ENCODE peak calls at places on chromosomes 7 and 10, in five cellular contexts. One of them, this sample, is unnamed.

GRCh38 chr7:138154646-138155045 is 78.4 kb downstream of the AKR1D1 start:
- DNase-seq in HCT116: no peak
- DNase-seq in K562: no peak
- DNase-seq in H1: no peak
- DNase-seq in HepG2: no peak
- DNase-seq in this sample: no peak

GRCh38 chr10:82288461-82288881 is 413.5 kb downstream of the NRG3 start:
- DNase-seq in HCT116: no peak
- DNase-seq in K562: no peak
- DNase-seq in H1: no peak
- DNase-seq in HepG2: no peak
- DNase-seq in this sample: no peak

GRCh38 chr10:106567629-106568028 is 596.9 kb downstream of the SORCS1 start:
- DNase-seq in HCT116: no peak
- DNase-seq in K562: no peak
- DNase-seq in H1: no peak
- DNase-seq in HepG2: no peak
- DNase-seq in this sample: no peak

GRCh38 chr10:99782447-99783286 is at the start of gene ABCC2:
- DNase-seq in HCT116: no peak
- DNase-seq in K562: no peak
- DNase-seq in H1: no peak
- DNase-seq in HepG2: peak; percentile 99
- DNase-seq in this sample: no peak

GRCh38 chr10:77372400-77372799 is 265.2 kb downstream of the KCNMA1 start:
- DNase-seq in HCT116: no peak
- DNase-seq in K562: no peak
- DNase-seq in H1: no peak
- DNase-seq in HepG2: no peak
- DNase-seq in this sample: no peak

GRCh38 chr7:47227762-47228177 is 354.1 kb downstream of the TNS3 start:
- DNase-seq in HCT116: peak; percentile 39
- DNase-seq in K562: peak; percentile 82
- DNase-seq in H1: no peak
- DNase-seq in HepG2: no peak
- DNase-seq in this sample: no peak

GRCh38 chr7:134926396-134926795 is 59.9 kb upstream of the AGBL3 start:
- DNase-seq in HCT116: no peak
- DNase-seq in K562: no peak
- DNase-seq in H1: no peak
- DNase-seq in HepG2: no peak
- DNase-seq in this sample: no peak

GRCh38 chr7:117072620-117073118 is 119.4 kb downstream of the ST7 start:
- DNase-seq in HCT116: no peak
- DNase-seq in K562: no peak
- DNase-seq in H1: no peak
- DNase-seq in HepG2: no peak
- DNase-seq in this sample: no peak

GRCh38 chr7:55369427-55369826 is 4.3 kb downstream of the LANCL2 start:
- DNase-seq in HCT116: no peak
- DNase-seq in K562: no peak
- DNase-seq in H1: no peak
- DNase-seq in HepG2: no peak
- DNase-seq in this sample: no peak

GRCh38 chr10:121148901-121149300 is 297.7 kb downstream of the WDR11 start:
- DNase-seq in HCT116: no peak
- DNase-seq in K562: no peak
- DNase-seq in H1: no peak
- DNase-seq in HepG2: no peak
- DNase-seq in this sample: no peak

GRCh38 chr10:102152545-102152890 is 329 bp downstream of the NOLC1 start:
- DNase-seq in HCT116: no peak
- DNase-seq in K562: no peak
- DNase-seq in H1: no peak
- DNase-seq in HepG2: no peak
- DNase-seq in this sample: no peak

GRCh38 chr10:102151774-102152544 is at the start of gene NOLC1:
- DNase-seq in HCT116: peak; percentile 100
- DNase-seq in K562: peak; percentile 94
- DNase-seq in H1: peak; percentile 100
- DNase-seq in HepG2: peak; percentile 97
- DNase-seq in this sample: peak; percentile 97

GRCh38 chr10:102153093-102153620 is 968 bp downstream of the NOLC1 start:
- DNase-seq in HCT116: no peak
- DNase-seq in K562: no peak
- DNase-seq in H1: no peak
- DNase-seq in HepG2: no peak
- DNase-seq in this sample: no peak

GRCh38 chr10:102157224-102157623 is 5.0 kb downstream of the NOLC1 start:
- DNase-seq in HCT116: no peak
- DNase-seq in K562: no peak
- DNase-seq in H1: no peak
- DNase-seq in HepG2: no peak
- DNase-seq in this sample: no peak

DNA sequence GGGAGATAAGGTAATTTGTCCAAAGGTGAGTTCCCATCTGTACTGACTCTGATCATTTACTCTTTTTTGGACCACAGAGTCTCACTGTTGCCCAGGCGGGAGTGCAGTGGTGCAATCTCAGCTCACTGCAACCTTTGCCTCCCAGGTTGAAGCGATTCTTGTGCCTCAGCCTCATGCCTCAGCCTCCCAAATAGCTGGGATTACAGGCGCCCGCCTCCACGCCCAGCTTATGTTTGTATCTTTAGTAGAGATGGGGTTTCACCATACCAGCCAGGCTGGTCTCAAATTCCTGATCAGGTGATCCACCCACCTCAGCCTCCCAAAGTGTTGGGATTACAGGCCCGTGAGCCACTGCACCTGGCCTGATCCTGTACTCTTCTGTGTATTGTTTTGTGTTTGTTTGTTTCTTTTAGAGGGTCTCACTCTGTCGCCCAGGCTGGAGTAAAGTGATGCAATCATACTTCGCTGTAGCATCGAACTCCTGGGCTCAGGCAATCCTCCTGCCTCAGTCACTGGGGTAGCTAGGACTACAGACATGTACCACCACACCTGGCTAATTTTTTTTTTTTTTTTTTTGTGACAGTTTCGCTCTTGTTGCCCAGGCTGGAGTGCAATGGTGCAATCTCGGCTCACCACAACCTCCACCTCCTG is 2.4 kb downstream of the NOLC1 start:
- DNase-seq in HCT116: no peak
- DNase-seq in K562: no peak
- DNase-seq in H1: no peak
- DNase-seq in HepG2: no peak
- DNase-seq in this sample: no peak
- H3K4me3 ChIP-seq in HCT116: no peak overlapping the region
- H3K4me3 ChIP-seq in K562: peak overlapping the region; percentile 97
- H3K4me3 ChIP-seq in H1: no peak overlapping the region
- H3K4me3 ChIP-seq in HepG2: no peak overlapping the region
- H3K4me3 ChIP-seq in this sample: no peak overlapping the region

GRCh38 chr10:8071006-8071405 is 16.5 kb downstream of the GATA3 start:
- DNase-seq in HCT116: no peak
- DNase-seq in K562: no peak
- DNase-seq in H1: no peak
- DNase-seq in HepG2: no peak
- DNase-seq in this sample: no peak
- H3K36me3 ChIP-seq in HCT116: no peaks in the 10 kb centered on the region
- H3K36me3 ChIP-seq in K562: no peaks in the 10 kb centered on the region
- H3K36me3 ChIP-seq in H1: no peaks in the 10 kb centered on the region
- H3K36me3 ChIP-seq in HepG2: no peaks in the 10 kb centered on the region
- H3K36me3 ChIP-seq in this sample: peaks cover 63% of the 10 kb centered on the region

GRCh38 chr7:82625377-82625776 is 181.8 kb upstream of the CACNA2D1 start:
- DNase-seq in HCT116: no peak
- DNase-seq in K562: no peak
- DNase-seq in H1: no peak
- DNase-seq in HepG2: no peak
- DNase-seq in this sample: no peak

GRCh38 chr7:82629583-82629982 is 186.0 kb upstream of the CACNA2D1 start:
- DNase-seq in HCT116: no peak
- DNase-seq in K562: no peak
- DNase-seq in H1: no peak
- DNase-seq in HepG2: no peak
- DNase-seq in this sample: no peak

GRCh38 chr7:82623812-82624211 is 180.2 kb upstream of the CACNA2D1 start:
- DNase-seq in HCT116: no peak
- DNase-seq in K562: no peak
- DNase-seq in H1: no peak
- DNase-seq in HepG2: no peak
- DNase-seq in this sample: no peak

GRCh38 chr7:82624965-82625364 is 181.4 kb upstream of the CACNA2D1 start:
- DNase-seq in HCT116: no peak
- DNase-seq in K562: no peak
- DNase-seq in H1: no peak
- DNase-seq in HepG2: no peak
- DNase-seq in this sample: no peak

GRCh38 chr7:82624337-82624736 is 180.8 kb upstream of the CACNA2D1 start:
- DNase-seq in HCT116: no peak
- DNase-seq in K562: no peak
- DNase-seq in H1: no peak
- DNase-seq in HepG2: no peak
- DNase-seq in this sample: no peak
- TF ChIP-seq ZNF274 in HCT116: no peak
- TF ChIP-seq ZNF274 in K562: no peak
- TF ChIP-seq ZNF274 in H1: no peak
- TF ChIP-seq ZNF274 in HepG2: no peak
- TF ChIP-seq ZNF274 in this sample: no peak

DNA sequence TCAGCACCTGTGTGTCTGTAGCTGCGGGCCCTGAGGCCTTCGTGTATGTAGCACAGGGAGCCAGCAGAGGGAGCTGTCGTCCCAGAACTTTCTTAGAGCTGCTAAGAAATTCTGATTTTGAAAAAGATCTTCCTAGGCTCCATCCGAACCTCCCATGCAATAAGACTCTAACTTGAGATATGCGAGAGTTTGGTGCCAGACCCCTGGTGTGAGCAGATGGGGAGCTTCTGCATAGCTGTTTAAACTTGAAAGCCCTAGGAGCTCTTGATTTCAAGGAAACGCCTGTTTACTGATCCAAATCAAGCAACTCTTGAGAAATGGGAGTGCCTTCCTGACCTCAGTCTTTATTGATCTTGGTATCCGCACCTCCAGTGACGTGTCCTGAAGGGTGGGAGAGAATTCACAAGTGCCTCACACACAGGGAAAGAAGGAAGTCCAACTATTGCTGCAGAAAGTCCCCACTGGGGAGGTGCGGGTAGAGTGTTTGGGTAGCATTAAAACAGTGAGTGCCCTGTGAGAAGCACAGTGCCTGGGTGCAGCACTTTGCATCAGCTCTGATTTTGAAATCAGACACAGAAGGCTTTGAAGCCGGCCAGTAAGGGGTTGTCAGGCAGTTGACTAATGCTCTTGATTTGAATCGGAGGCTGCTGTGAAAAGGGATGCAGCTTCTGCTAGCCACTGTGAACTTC is 66.4 kb upstream of the STRIP2 start:
- DNase-seq in HCT116: peak; percentile 49
- DNase-seq in K562: peak; percentile 81
- DNase-seq in H1: peak; percentile 87
- DNase-seq in HepG2: peak; percentile 36
- DNase-seq in this sample: peak; percentile 83
- H3K4me3 ChIP-seq in HCT116: no peak overlapping the region
- H3K4me3 ChIP-seq in K562: peak overlapping the region; percentile 0
- H3K4me3 ChIP-seq in H1: no peak overlapping the region
- H3K4me3 ChIP-seq in HepG2: no peak overlapping the region
- H3K4me3 ChIP-seq in this sample: no peak overlapping the region

GRCh38 chr7:1713502-1714484 is 43.7 kb downstream of the ELFN1 start:
- DNase-seq in HCT116: no peak
- DNase-seq in K562: no peak
- DNase-seq in H1: no peak
- DNase-seq in HepG2: peak; percentile 88
- DNase-seq in this sample: peak; percentile 46

GRCh38 chr7:1710936-1711335 is 40.9 kb downstream of the ELFN1 start:
- DNase-seq in HCT116: no peak
- DNase-seq in K562: no peak
- DNase-seq in H1: no peak
- DNase-seq in HepG2: no peak
- DNase-seq in this sample: no peak

GRCh38 chr7:1714583-1715330 is 44.7 kb downstream of the ELFN1 start:
- DNase-seq in HCT116: no peak
- DNase-seq in K562: no peak
- DNase-seq in H1: no peak
- DNase-seq in HepG2: no peak
- DNase-seq in this sample: no peak

GRCh38 chr7:1715331-1715625 is 45.2 kb downstream of the ELFN1 start:
- DNase-seq in HCT116: no peak
- DNase-seq in K562: no peak
- DNase-seq in H1: no peak
- DNase-seq in HepG2: no peak
- DNase-seq in this sample: no peak

DNA sequence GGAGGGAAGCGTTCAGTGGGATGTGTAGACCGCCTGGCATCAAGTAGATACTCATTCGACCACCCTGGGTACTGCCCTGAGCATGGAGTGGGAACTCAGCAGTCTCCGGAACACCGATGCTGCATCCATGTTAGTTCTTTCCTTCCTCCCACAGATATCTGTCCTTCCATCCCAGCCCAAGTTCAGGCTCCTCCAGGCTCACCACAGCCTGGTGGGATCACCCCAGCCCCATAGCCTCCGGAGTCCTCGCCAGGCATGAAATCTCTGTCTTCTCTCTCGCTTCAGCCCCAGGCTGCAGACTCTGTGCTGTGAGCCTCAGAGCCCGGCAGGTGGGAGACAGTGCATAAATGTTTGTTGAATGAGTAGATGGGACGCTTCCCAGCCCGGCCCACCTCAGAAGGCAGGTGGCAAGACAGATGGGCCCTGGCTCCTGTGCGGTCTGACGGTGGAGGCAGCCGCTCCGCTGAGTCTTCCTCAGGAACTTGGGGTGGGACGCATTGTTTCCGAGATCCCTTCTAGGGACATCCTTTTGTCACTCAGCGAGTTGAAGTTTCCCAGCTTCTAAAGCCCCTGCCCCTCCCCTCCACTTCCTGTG is 42.9 kb downstream of the ELFN1 start:
- DNase-seq in HCT116: no peak
- DNase-seq in K562: no peak
- DNase-seq in H1: no peak
- DNase-seq in HepG2: no peak
- DNase-seq in this sample: no peak
- H3K36me3 ChIP-seq in HCT116: no peaks in the 10 kb centered on the region
- H3K36me3 ChIP-seq in K562: no peaks in the 10 kb centered on the region
- H3K36me3 ChIP-seq in H1: no peaks in the 10 kb centered on the region
- H3K36me3 ChIP-seq in HepG2: no peaks in the 10 kb centered on the region
- H3K36me3 ChIP-seq in this sample: peaks cover 27% of the 10 kb centered on the region

GRCh38 chr10:5583525-5584175 is 58.9 kb downstream of the CALML3 start:
- DNase-seq in HCT116: no peak
- DNase-seq in K562: no peak
- DNase-seq in H1: peak; percentile 67
- DNase-seq in HepG2: no peak
- DNase-seq in this sample: peak; percentile 39
- TF ChIP-seq ZNF274 in HCT116: no peak
- TF ChIP-seq ZNF274 in K562: no peak
- TF ChIP-seq ZNF274 in H1: no peak
- TF ChIP-seq ZNF274 in HepG2: no peak
- TF ChIP-seq ZNF274 in this sample: no peak

This sample was measured in NT2/D1.